ENCODE peak calls at places on chromosome 5, in six cellular contexts. U, Y, S, G, I and M are unnamed samples. For H3K36me3 and H3K27me3, the result is how much of the 10 kb centered on the place peaks cover.

GRCh38 chr5:5572983-5573797 is 150.7 kb downstream of the ICE1 start:
- DNase-seq in U (peak), Y (peak), S (peak), G (no peak), I (no peak), M (no peak)

GRCh38 chr5:146048994-146049703 is 56.2 kb downstream of the PLAC8L1 start:
- DNase-seq in U (no peak), Y (peak), S (no peak), G (no peak), I (peak), M (peak)

GRCh38 chr5:26416911-26417310 is 621.5 kb downstream of the CDH9 start:
- DNase-seq in U (no peak), Y (no peak), S (no peak), G (no peak), I (no peak), M (no peak)

GRCh38 chr5:122499617-122500016 is 187.6 kb downstream of the SNCAIP start:
- DNase-seq in U (no peak), Y (no peak), S (no peak), G (no peak), I (no peak), M (no peak)

GRCh38 chr5:141960018-141960417 is 2.0 kb upstream of the PCDH12 start:
- DNase-seq in U (no peak), Y (peak), S (no peak), G (peak), I (no peak), M (no peak)

GRCh38 chr5:76601470-76601869 is 21.7 kb downstream of the F2RL2 start:
- DNase-seq in U (no peak), Y (peak), S (no peak), G (no peak), I (peak), M (no peak)

GRCh38 chr5:173963867-173964429 is 25.0 kb upstream of the C5orf47 start:
- DNase-seq in U (no peak), Y (no peak), S (no peak), G (no peak), I (peak), M (no peak)

GRCh38 chr5:112863549-112863948 is 2.5 kb downstream of the SRP19 start:
- DNase-seq in U (no peak), Y (peak), S (no peak), G (no peak), I (no peak), M (no peak)

GRCh38 chr5:139653616-139654015 is 5.5 kb downstream of the CXXC5 start:
- DNase-seq in U (peak), Y (no peak), S (no peak), G (no peak), I (no peak), M (no peak)

GRCh38 chr5:127757576-127757975 is 54.4 kb downstream of the CCDC192 start:
- DNase-seq in U (no peak), Y (peak), S (no peak), G (no peak), I (peak), M (no peak)

GRCh38 chr5:180354966-180355365 is 1.8 kb upstream of the GFPT2 start:
- DNase-seq in U (peak), Y (no peak), S (no peak), G (no peak), I (no peak), M (no peak)

GRCh38 chr5:159638954-159639559 is 277.2 kb upstream of the ADRA1B start:
- DNase-seq in U (no peak), Y (no peak), S (no peak), G (no peak), I (no peak), M (no peak)

GRCh38 chr5:81233080-81233634 is at the start of gene CKMT2:
- DNase-seq in U (peak), Y (peak), S (peak), G (no peak), I (no peak), M (no peak)

GRCh38 chr5:103090791-103091190 is 29.1 kb downstream of the GIN1 start:
- DNase-seq in U (no peak), Y (no peak), S (no peak), G (no peak), I (no peak), M (no peak)

GRCh38 chr5:87190041-87190440 is 77.6 kb upstream of the RASA1 start:
- DNase-seq in U (no peak), Y (no peak), S (no peak), G (no peak), I (no peak), M (no peak)

GRCh38 chr5:152623951-152624350 is 218.9 kb upstream of the NMUR2 start:
- DNase-seq in U (no peak), Y (no peak), S (no peak), G (no peak), I (no peak), M (no peak)

GRCh38 chr5:17910318-17910717 is 276.1 kb downstream of the TAF11L14 start:
- DNase-seq in U (no peak), Y (no peak), S (no peak), G (no peak), I (peak), M (no peak)

GRCh38 chr5:110956280-110956912 is 115.1 kb upstream of the TSLP start:
- DNase-seq in U (peak), Y (no peak), S (no peak), G (no peak), I (no peak), M (no peak)

GRCh38 chr5:176803943-176804498 is 6.3 kb upstream of the UNC5A start:
- DNase-seq in U (no peak), Y (peak), S (no peak), G (no peak), I (no peak), M (no peak)

GRCh38 chr5:10201223-10201868 is 48.3 kb downstream of the ATPSCKMT start:
- DNase-seq in U (no peak), Y (no peak), S (no peak), G (no peak), I (no peak), M (no peak)

GRCh38 chr5:93454896-93455295 is 126.1 kb downstream of the NR2F1-AS1 start:
- DNase-seq in U (no peak), Y (no peak), S (no peak), G (no peak), I (no peak), M (no peak)

GRCh38 chr5:99320461-99320860 is 391.7 kb upstream of the CHD1 start:
- DNase-seq in U (no peak), Y (peak), S (no peak), G (no peak), I (no peak), M (no peak)

GRCh38 chr5:177531209-177531940 is 14.6 kb upstream of the DDX41 start:
- DNase-seq in U (no peak), Y (peak), S (no peak), G (peak), I (no peak), M (no peak)

GRCh38 chr5:93654676-93655075 is 71.7 kb downstream of the NR2F1 start:
- DNase-seq in U (no peak), Y (no peak), S (no peak), G (no peak), I (no peak), M (no peak)

GRCh38 chr5:53557386-53557785 is 3.1 kb upstream of the NDUFS4 start:
- DNase-seq in U (no peak), Y (no peak), S (no peak), G (no peak), I (no peak), M (no peak)

GRCh38 chr5:168947212-168947868 is 353.6 kb downstream of the SLIT3 start:
- DNase-seq in U (no peak), Y (peak), S (peak), G (no peak), I (peak), M (no peak)

GRCh38 chr5:121503111-121503840 is 348.4 kb upstream of the FTMT start:
- DNase-seq in U (no peak), Y (peak), S (no peak), G (no peak), I (no peak), M (no peak)

GRCh38 chr5:78291687-78292086 is 2.8 kb downstream of the AP3B1 start:
- DNase-seq in U (no peak), Y (no peak), S (no peak), G (no peak), I (no peak), M (no peak)

GRCh38 chr5:59746261-59746765 is 147.2 kb downstream of the PDE4D start:
- DNase-seq in U (no peak), Y (no peak), S (no peak), G (no peak), I (peak), M (no peak)

GRCh38 chr5:138489705-138490104 is 24.4 kb downstream of the EGR1 start:
- DNase-seq in U (no peak), Y (peak), S (peak), G (no peak), I (no peak), M (no peak)

GRCh38 chr5:138491669-138492551 is 26.6 kb downstream of the EGR1 start:
- DNase-seq in U (peak), Y (peak), S (peak), G (peak), I (peak), M (peak)

GRCh38 chr5:138492552-138493045 is 27.3 kb downstream of the EGR1 start:
- DNase-seq in U (no peak), Y (no peak), S (no peak), G (no peak), I (no peak), M (no peak)

GRCh38 chr5:138490648-138491283 is 25.5 kb downstream of the EGR1 start:
- DNase-seq in U (no peak), Y (no peak), S (no peak), G (no peak), I (no peak), M (no peak)

DNA sequence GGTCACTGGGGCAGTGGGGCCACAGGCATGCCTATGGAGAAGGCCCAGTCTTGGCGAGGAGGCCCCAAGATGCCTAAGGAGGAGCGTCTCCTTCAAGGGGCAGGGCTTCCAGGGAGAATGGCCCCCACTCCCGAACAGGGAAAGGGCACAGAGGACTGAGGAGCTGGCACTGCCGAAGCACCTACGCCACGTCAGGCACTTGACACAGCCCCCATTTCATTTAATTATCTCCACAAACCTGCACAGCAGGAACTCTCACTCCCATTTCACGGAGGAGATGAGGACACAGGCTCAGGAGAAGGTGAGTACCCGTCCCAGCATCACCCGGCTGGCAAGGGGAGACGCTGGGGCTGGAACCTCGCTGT is 26.0 kb downstream of the EGR1 start:
- DNase-seq in U (no peak), Y (no peak), S (peak), G (no peak), I (no peak), M (no peak)
- H3K4me3 ChIP-seq in U (peak), Y (peak), S (peak), G (peak), I (peak), M (peak)

DNA sequence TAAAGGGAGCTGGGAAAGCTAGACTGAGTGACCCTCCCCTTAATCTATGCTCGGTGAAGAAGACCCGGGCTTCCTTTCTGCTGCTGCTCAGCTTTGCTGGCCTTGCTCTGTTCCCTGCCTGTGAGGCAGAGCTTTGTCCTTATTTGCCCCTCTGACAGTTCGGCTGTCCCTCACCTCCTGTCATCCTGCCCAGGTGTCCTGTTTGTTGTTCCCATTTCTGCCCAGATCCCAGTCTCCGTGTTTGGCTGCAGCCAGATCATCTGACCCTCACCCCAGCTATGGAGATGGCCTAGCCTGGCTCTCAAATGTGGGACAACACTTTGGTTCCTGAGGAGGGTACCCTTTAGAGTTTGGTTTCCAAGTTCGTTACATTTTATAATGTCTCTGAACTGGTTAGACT is 20.2 kb downstream of the OTULIN start:
- DNase-seq in U (no peak), Y (no peak), S (no peak), G (no peak), I (no peak), M (no peak)
- H3K36me3 ChIP-seq in U (half or more), Y (half or more), S (under half), G (under half), I (half or more), M (under half)

DNA sequence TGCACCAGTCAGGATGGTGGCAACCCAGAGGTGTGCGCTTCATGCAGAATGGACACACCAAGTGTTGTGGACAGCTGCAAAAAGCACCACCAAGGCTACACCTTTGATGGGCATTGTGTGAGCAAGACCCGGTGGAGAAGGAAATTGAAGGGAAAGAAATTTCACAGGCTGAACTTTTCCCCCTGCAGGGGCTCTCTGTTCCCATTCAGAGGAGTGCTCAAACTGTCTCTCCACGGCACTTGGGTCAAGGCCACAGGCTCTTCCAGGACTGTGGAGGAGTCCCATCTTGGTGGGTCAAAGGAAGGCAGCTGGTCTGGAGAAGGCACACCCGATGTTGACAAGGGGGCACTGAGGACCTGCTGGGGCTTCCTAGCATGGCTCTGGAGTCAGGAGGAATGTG is 34.0 kb upstream of the TIFAB start:
- DNase-seq in U (no peak), Y (no peak), S (no peak), G (no peak), I (no peak), M (no peak)
- H3K27me3 ChIP-seq in U (under half), Y (under half), S (under half), G (under half), I (under half), M (under half)

DNA sequence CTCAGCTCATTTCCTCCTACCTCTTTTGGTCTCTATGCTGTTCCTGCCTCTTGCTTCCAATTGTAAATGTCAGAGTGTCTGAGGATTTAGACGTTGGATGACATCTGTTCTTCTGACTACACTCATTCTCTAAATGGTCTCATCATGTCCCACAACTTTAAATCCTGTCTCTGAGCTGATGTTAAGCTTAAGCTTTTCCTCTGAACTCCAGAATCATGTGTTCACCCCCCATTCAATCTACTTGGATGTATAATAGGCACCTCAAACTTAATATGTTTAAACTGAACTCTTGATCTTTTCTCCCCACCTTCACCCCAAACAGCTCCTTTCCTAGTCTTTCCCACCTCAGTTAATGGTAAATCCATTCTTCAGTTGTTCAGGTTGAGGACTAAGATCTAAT is 433.6 kb downstream of the CSNK1G3 start:
- DNase-seq in U (no peak), Y (no peak), S (no peak), G (no peak), I (no peak), M (no peak)
- H3K4me3 ChIP-seq in U (no peak), Y (no peak), S (no peak), G (no peak), I (no peak), M (no peak)

GRCh38 chr5:150034677-150035076 is 34.1 kb downstream of the HMGXB3 start:
- DNase-seq in U (no peak), Y (no peak), S (peak), G (no peak), I (no peak), M (peak)

GRCh38 chr5:150036513-150036912 is 36.0 kb downstream of the HMGXB3 start:
- DNase-seq in U (no peak), Y (peak), S (peak), G (no peak), I (peak), M (peak)

GRCh38 chr5:150038547-150038946 is 38.0 kb downstream of the HMGXB3 start:
- DNase-seq in U (no peak), Y (no peak), S (no peak), G (no peak), I (no peak), M (no peak)

GRCh38 chr5:150033334-150033733 is 32.8 kb downstream of the HMGXB3 start:
- DNase-seq in U (no peak), Y (no peak), S (no peak), G (no peak), I (no peak), M (no peak)

DNA sequence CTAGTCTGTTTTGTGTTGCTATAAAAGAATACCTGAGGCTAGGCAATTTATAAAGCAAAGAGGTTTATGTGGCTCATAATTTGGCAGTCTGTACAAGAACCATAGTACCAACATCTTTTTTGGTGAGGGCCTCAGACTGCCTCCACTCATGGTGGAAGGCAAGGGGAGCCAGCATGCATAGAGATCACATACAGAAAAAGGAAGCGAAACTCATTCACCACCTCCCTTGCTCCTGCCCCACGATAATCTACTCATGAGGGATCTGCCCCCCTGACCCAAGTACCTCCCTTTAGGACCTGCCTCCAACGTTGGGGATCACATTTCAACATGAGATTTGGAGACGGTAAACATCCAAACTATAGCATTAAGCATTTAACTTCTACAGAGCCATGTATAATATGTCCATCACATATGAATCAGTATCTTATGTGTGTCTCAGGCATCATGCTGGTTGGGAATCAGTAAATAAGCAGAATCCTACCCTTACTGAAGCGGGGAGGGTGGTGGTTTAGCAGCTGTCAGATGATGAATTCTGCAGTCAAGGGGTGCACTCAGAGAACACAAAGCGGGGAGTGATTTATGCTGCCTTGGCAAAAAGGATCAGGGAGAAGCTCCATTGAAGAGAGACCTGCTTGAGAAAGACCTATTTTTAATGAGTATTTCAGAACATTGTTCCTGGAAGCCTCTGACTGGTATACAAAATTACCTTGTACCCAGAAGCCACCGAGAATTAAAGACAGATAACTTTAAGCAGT is 34.8 kb downstream of the HMGXB3 start:
- DNase-seq in U (no peak), Y (no peak), S (no peak), G (no peak), I (no peak), M (no peak)
- H3K36me3 ChIP-seq in U (half or more), Y (half or more), S (under half), G (half or more), I (half or more), M (under half)

GRCh38 chr5:109910874-109911273 is 221.1 kb downstream of the MAN2A1 start:
- DNase-seq in U (no peak), Y (no peak), S (no peak), G (no peak), I (no peak), M (no peak)
- H3K27me3 ChIP-seq in U (under half), Y (under half), S (under half), G (under half), I (under half), M (under half)

GRCh38 chr5:150777685-150778084 is 872 bp upstream of the SMIM3 start:
- DNase-seq in U (no peak), Y (no peak), S (no peak), G (no peak), I (no peak), M (no peak)
- H3K4me3 ChIP-seq in U (no peak), Y (no peak), S (peak), G (peak), I (no peak), M (no peak)

GRCh38 chr5:40833712-40834229 is 1.3 kb downstream of the RPL37 start:
- DNase-seq in U (no peak), Y (peak), S (no peak), G (no peak), I (no peak), M (no peak)
- H3K36me3 ChIP-seq in U (half or more), Y (half or more), S (under half), G (under half), I (half or more), M (under half)